ENCODE peak calls at places on chromosomes 1 and 21, in six cellular contexts. One of them, this sample, is unnamed. For H3K9me3, the result is how much of the 10 kb centered on the place peaks cover.

GRCh38 chr1:94725566-94725965 is 94.6 kb upstream of the SLC44A3 start:
- DNase-seq in A549: no peak
- DNase-seq in tibial artery: no peak
- DNase-seq in IMR-90: no peak
- DNase-seq in heart left ventricle: no peak
- DNase-seq in adrenal gland: no peak
- DNase-seq in this sample: no peak

GRCh38 chr1:175154595-175155472 is 37.7 kb downstream of the KIAA0040 start:
- DNase-seq in adrenal gland: peak
- DNase-seq in heart left ventricle: peak
- DNase-seq in tibial artery: peak
- DNase-seq in IMR-90: peak
- DNase-seq in A549: peak
- DNase-seq in this sample: peak

GRCh38 chr1:48405940-48406339 is 66.1 kb downstream of the SPATA6 start:
- DNase-seq in A549: no peak
- DNase-seq in adrenal gland: no peak
- DNase-seq in tibial artery: no peak
- DNase-seq in heart left ventricle: no peak
- DNase-seq in IMR-90: no peak
- DNase-seq in this sample: no peak

GRCh38 chr1:201295861-201296260 is 12.6 kb downstream of the PKP1 start:
- DNase-seq in IMR-90: peak
- DNase-seq in tibial artery: no peak
- DNase-seq in A549: peak
- DNase-seq in heart left ventricle: no peak
- DNase-seq in adrenal gland: no peak
- DNase-seq in this sample: no peak

GRCh38 chr1:98854137-98854536 is 150.5 kb downstream of the PLPPR5 start:
- DNase-seq in A549: no peak
- DNase-seq in IMR-90: no peak
- DNase-seq in heart left ventricle: no peak
- DNase-seq in adrenal gland: no peak
- DNase-seq in tibial artery: no peak
- DNase-seq in this sample: no peak

GRCh38 chr21:42534361-42534900 is 20.8 kb downstream of the SLC37A1 start:
- DNase-seq in tibial artery: peak
- DNase-seq in adrenal gland: peak
- DNase-seq in IMR-90: no peak
- DNase-seq in A549: no peak
- DNase-seq in heart left ventricle: peak
- DNase-seq in this sample: no peak

GRCh38 chr1:36115200-36115669 is 9.8 kb downstream of the COL8A2 start:
- DNase-seq in A549: no peak
- DNase-seq in heart left ventricle: no peak
- DNase-seq in IMR-90: peak
- DNase-seq in tibial artery: peak
- DNase-seq in adrenal gland: no peak
- DNase-seq in this sample: no peak

GRCh38 chr1:167126811-167127210 is 32.9 kb downstream of the STYXL2 start:
- DNase-seq in IMR-90: no peak
- DNase-seq in heart left ventricle: peak
- DNase-seq in A549: no peak
- DNase-seq in adrenal gland: no peak
- DNase-seq in tibial artery: no peak
- DNase-seq in this sample: no peak

GRCh38 chr1:204074274-204075115 is 1.6 kb downstream of the SOX13 start:
- DNase-seq in A549: peak
- DNase-seq in tibial artery: peak
- DNase-seq in adrenal gland: peak
- DNase-seq in IMR-90: peak
- DNase-seq in heart left ventricle: peak
- DNase-seq in this sample: peak

GRCh38 chr1:80375662-80376061 is 1369.1 kb upstream of the ADGRL4 start:
- DNase-seq in adrenal gland: no peak
- DNase-seq in heart left ventricle: no peak
- DNase-seq in IMR-90: peak
- DNase-seq in tibial artery: no peak
- DNase-seq in A549: no peak
- DNase-seq in this sample: no peak

GRCh38 chr1:211326528-211327340 is at the start of gene TRAF5:
- DNase-seq in IMR-90: peak
- DNase-seq in heart left ventricle: peak
- DNase-seq in tibial artery: peak
- DNase-seq in adrenal gland: peak
- DNase-seq in A549: peak
- DNase-seq in this sample: peak

GRCh38 chr1:4172659-4173599 is 272.9 kb upstream of the C1orf174 start:
- DNase-seq in tibial artery: peak
- DNase-seq in A549: peak
- DNase-seq in heart left ventricle: no peak
- DNase-seq in adrenal gland: no peak
- DNase-seq in IMR-90: no peak
- DNase-seq in this sample: no peak

GRCh38 chr1:14366361-14367018 is 232.0 kb upstream of the KAZN start:
- DNase-seq in IMR-90: no peak
- DNase-seq in A549: no peak
- DNase-seq in adrenal gland: no peak
- DNase-seq in tibial artery: no peak
- DNase-seq in heart left ventricle: peak
- DNase-seq in this sample: peak

GRCh38 chr1:93738075-93738622 is 56.5 kb upstream of the BCAR3 start:
- DNase-seq in IMR-90: peak
- DNase-seq in adrenal gland: no peak
- DNase-seq in heart left ventricle: no peak
- DNase-seq in A549: peak
- DNase-seq in tibial artery: no peak
- DNase-seq in this sample: no peak

GRCh38 chr21:39938086-39938611 is 70.9 kb downstream of the PCP4 start:
- DNase-seq in adrenal gland: peak
- DNase-seq in A549: no peak
- DNase-seq in IMR-90: no peak
- DNase-seq in tibial artery: no peak
- DNase-seq in heart left ventricle: no peak
- DNase-seq in this sample: no peak
- H3K9me3 ChIP-seq in adrenal gland: under half
- H3K9me3 ChIP-seq in A549: under half
- H3K9me3 ChIP-seq in IMR-90: under half
- H3K9me3 ChIP-seq in tibial artery: under half
- H3K9me3 ChIP-seq in heart left ventricle: under half
- H3K9me3 ChIP-seq in this sample: under half

DNA sequence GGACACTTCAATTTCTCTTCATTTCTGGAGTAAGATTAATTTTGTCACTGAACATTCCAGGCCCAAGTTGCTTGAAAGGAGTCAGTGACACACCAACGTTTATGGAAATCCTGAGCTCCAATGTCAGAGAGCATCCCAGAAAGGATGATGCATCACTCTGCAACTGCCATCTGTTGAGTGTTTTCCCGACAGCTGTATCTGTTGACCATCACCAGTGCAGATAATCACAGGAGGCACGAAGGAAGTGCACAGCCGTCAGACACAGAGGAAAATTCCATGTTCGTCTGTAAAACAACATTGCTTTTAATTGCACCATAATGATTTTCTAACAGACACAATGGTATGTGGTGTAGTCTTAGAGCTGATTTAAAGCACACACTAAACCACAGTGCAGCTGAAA is 376.7 kb upstream of the ADGRL2 start:
- DNase-seq in tibial artery: no peak
- DNase-seq in heart left ventricle: no peak
- DNase-seq in A549: no peak
- DNase-seq in adrenal gland: no peak
- DNase-seq in IMR-90: peak
- DNase-seq in this sample: no peak
- H3K4me3 ChIP-seq in tibial artery: no peak
- H3K4me3 ChIP-seq in heart left ventricle: no peak
- H3K4me3 ChIP-seq in A549: no peak
- H3K4me3 ChIP-seq in adrenal gland: no peak
- H3K4me3 ChIP-seq in IMR-90: no peak
- H3K4me3 ChIP-seq in this sample: no peak

DNA sequence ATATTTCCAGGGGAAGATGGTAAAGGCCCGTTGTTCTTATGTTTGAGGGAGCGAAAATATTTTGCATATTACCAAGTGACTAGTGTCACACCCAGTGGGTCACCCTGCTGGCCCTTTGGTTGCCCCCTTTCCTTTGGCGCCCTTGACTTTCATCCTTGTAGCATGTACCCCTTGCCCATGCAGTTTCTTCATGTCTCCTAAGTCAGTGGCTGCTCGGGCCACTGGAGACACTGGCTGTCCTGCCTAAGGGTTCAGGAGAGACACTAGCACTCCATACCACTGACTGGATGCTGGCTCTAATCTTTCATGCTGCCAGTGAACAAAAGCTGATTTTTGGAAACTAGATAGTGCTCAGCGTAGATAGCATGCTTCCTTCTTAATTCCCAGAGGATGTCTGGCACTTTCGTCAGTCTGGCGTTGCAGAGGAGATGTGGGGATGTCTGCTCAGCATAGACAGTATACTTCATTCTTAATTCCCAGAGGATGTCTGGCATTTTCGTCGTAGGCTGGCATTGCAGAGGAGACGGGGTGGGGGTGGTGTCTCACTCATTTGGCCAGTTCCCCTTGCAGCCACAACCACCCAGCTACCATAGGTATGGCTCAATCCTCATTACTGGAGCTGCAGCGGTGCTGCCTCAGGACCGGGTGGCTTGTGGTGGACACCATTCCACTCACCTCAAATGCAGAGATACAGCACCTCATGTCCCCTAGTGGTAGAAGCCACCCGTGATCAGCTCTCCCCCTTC is 770.9 kb upstream of the TPTE start:
- DNase-seq in A549: no peak
- DNase-seq in IMR-90: no peak
- DNase-seq in adrenal gland: no peak
- DNase-seq in tibial artery: no peak
- DNase-seq in heart left ventricle: no peak
- DNase-seq in this sample: no peak
- H3K9me3 ChIP-seq in A549: under half
- H3K9me3 ChIP-seq in IMR-90: under half
- H3K9me3 ChIP-seq in adrenal gland: under half
- H3K9me3 ChIP-seq in tibial artery: under half
- H3K9me3 ChIP-seq in heart left ventricle: under half
- H3K9me3 ChIP-seq in this sample: half or more

GRCh38 chr1:112868191-112868590 is 87.8 kb downstream of the SLC16A1 start:
- DNase-seq in adrenal gland: no peak
- DNase-seq in A549: no peak
- DNase-seq in heart left ventricle: no peak
- DNase-seq in tibial artery: no peak
- DNase-seq in IMR-90: no peak
- DNase-seq in this sample: no peak
- H3K4me3 ChIP-seq in adrenal gland: no peak
- H3K4me3 ChIP-seq in A549: no peak
- H3K4me3 ChIP-seq in heart left ventricle: no peak
- H3K4me3 ChIP-seq in tibial artery: no peak
- H3K4me3 ChIP-seq in IMR-90: no peak
- H3K4me3 ChIP-seq in this sample: no peak

GRCh38 chr1:228236744-228237143 is 28.9 kb downstream of the OBSCN start:
- DNase-seq in adrenal gland: peak
- DNase-seq in A549: no peak
- DNase-seq in tibial artery: no peak
- DNase-seq in IMR-90: peak
- DNase-seq in heart left ventricle: no peak
- DNase-seq in this sample: no peak
- H3K9me3 ChIP-seq in adrenal gland: under half
- H3K9me3 ChIP-seq in A549: half or more
- H3K9me3 ChIP-seq in tibial artery: under half
- H3K9me3 ChIP-seq in IMR-90: under half
- H3K9me3 ChIP-seq in heart left ventricle: under half
- H3K9me3 ChIP-seq in this sample: under half

GRCh38 chr1:236736761-236737160 is 50.5 kb downstream of the ACTN2 start:
- DNase-seq in adrenal gland: no peak
- DNase-seq in IMR-90: no peak
- DNase-seq in A549: no peak
- DNase-seq in heart left ventricle: no peak
- DNase-seq in tibial artery: no peak
- DNase-seq in this sample: no peak
- H3K4me3 ChIP-seq in adrenal gland: no peak
- H3K4me3 ChIP-seq in IMR-90: no peak
- H3K4me3 ChIP-seq in A549: no peak
- H3K4me3 ChIP-seq in heart left ventricle: no peak
- H3K4me3 ChIP-seq in tibial artery: no peak
- H3K4me3 ChIP-seq in this sample: no peak

GRCh38 chr21:38760017-38760761 is 45.5 kb upstream of the ETS2 start:
- DNase-seq in heart left ventricle: no peak
- DNase-seq in A549: no peak
- DNase-seq in adrenal gland: no peak
- DNase-seq in IMR-90: peak
- DNase-seq in tibial artery: no peak
- DNase-seq in this sample: no peak

GRCh38 chr21:38753114-38754100 is 52.3 kb upstream of the ETS2 start:
- DNase-seq in tibial artery: no peak
- DNase-seq in adrenal gland: no peak
- DNase-seq in A549: no peak
- DNase-seq in IMR-90: no peak
- DNase-seq in heart left ventricle: no peak
- DNase-seq in this sample: no peak

GRCh38 chr21:38759286-38759872 is 46.4 kb upstream of the ETS2 start:
- DNase-seq in heart left ventricle: no peak
- DNase-seq in tibial artery: no peak
- DNase-seq in IMR-90: no peak
- DNase-seq in adrenal gland: no peak
- DNase-seq in A549: no peak
- DNase-seq in this sample: no peak

GRCh38 chr21:38758815-38759214 is 46.9 kb upstream of the ETS2 start:
- DNase-seq in IMR-90: no peak
- DNase-seq in tibial artery: no peak
- DNase-seq in A549: no peak
- DNase-seq in adrenal gland: no peak
- DNase-seq in heart left ventricle: no peak
- DNase-seq in this sample: no peak

DNA sequence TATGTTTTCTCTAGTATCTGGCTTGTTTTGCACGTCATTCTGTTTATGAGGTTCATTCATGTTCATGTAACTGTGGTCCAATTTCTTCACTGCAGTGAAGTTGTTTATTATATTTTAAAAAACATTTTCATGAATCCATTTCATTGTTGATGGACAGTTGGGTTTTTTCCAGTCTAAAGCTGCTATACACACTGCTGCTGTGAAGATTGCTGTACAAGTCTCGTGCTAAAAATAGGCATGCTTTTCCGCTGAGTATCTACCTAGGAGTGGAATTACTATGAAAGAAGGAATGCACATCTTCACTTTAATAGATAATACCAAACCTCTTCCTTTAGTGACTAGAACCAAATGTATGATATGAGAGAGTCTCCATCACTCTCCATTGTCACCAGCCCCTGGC is 49.0 kb upstream of the ETS2 start:
- DNase-seq in adrenal gland: no peak
- DNase-seq in heart left ventricle: no peak
- DNase-seq in A549: no peak
- DNase-seq in IMR-90: peak
- DNase-seq in tibial artery: no peak
- DNase-seq in this sample: no peak
- H3K9me3 ChIP-seq in adrenal gland: under half
- H3K9me3 ChIP-seq in heart left ventricle: under half
- H3K9me3 ChIP-seq in A549: under half
- H3K9me3 ChIP-seq in IMR-90: under half
- H3K9me3 ChIP-seq in tibial artery: under half
- H3K9me3 ChIP-seq in this sample: under half